ENCODE peak calls at places on chromosomes 5 and 9, in ten cellular contexts. C is HCT116, F is heart left ventricle, O is body of pancreas, D is sigmoid colon, Q is IMR-90, X is ovary, G is endothelial cell of umbilical vein, B is adrenal gland, J is stomach. I is an unnamed sample.

GRCh38 chr9:127555830-127556820 is 56.0 kb upstream of the STXBP1 start:
- DNase-seq in O (peak; percentile 75), X (peak; percentile 83), G (peak; percentile 93), D (peak; percentile 89), B (peak; percentile 91), Q (peak; percentile 96), F (peak; percentile 51), C (peak; percentile 80), J (peak; percentile 70), I (peak; percentile 75)

GRCh38 chr9:122810306-122810946 is 10.5 kb downstream of the OR1K1 start:
- DNase-seq in Q (peak; percentile 74), X (peak; percentile 81), C (peak; percentile 61), O (peak; percentile 81), G (peak; percentile 87), D (peak; percentile 82), B (peak; percentile 55), F (peak; percentile 72), J (peak; percentile 80), I (peak; percentile 80)

GRCh38 chr9:113599647-113600476 is 136.3 kb downstream of the RGS3 start:
- DNase-seq in C (no peak), Q (peak; percentile 93), X (peak; percentile 32), G (peak; percentile 81), B (no peak), O (no peak), F (peak; percentile 71), J (no peak), D (no peak), I (no peak)

GRCh38 chr9:111052831-111053230 is 14.6 kb upstream of the LPAR1 start:
- DNase-seq in D (no peak), B (no peak), Q (peak; percentile 75), C (no peak), J (no peak), X (no peak), F (no peak), O (no peak), G (no peak), I (no peak)

GRCh38 chr9:107755267-107755666 is 265.7 kb upstream of the KLF4 start:
- DNase-seq in X (no peak), O (peak; percentile 30), J (no peak), C (peak; percentile 95), Q (peak; percentile 71), D (no peak), B (peak; percentile 66), F (no peak), G (peak; percentile 87), I (peak; percentile 73)

GRCh38 chr9:1639166-1639565 is 376.0 kb upstream of the SMARCA2 start:
- DNase-seq in C (no peak), B (no peak), X (no peak), J (no peak), F (no peak), Q (no peak), G (no peak), O (no peak), D (no peak), I (no peak)

GRCh38 chr9:22990349-22990748 is 543.7 kb downstream of the DMRTA1 start:
- DNase-seq in J (no peak), F (no peak), G (no peak), C (no peak), X (no peak), D (no peak), O (no peak), B (no peak), Q (no peak), I (no peak)

GRCh38 chr9:117273612-117274011 is 141.2 kb downstream of the ASTN2 start:
- DNase-seq in F (no peak), C (no peak), Q (no peak), D (no peak), O (no peak), X (no peak), B (no peak), G (no peak), J (no peak), I (no peak)

GRCh38 chr9:123597926-123598556 is 242.0 kb downstream of the CRB2 start:
- DNase-seq in B (no peak), C (no peak), D (no peak), O (no peak), G (no peak), J (no peak), F (no peak), Q (no peak), X (no peak), I (no peak)

GRCh38 chr5:32916648-32917047 is 205.5 kb downstream of the NPR3 start:
- DNase-seq in Q (peak; percentile 52), G (no peak), D (no peak), F (no peak), B (peak; percentile 18), X (peak; percentile 50), C (peak; percentile 32), J (no peak), O (peak; percentile 13), I (no peak)

DNA sequence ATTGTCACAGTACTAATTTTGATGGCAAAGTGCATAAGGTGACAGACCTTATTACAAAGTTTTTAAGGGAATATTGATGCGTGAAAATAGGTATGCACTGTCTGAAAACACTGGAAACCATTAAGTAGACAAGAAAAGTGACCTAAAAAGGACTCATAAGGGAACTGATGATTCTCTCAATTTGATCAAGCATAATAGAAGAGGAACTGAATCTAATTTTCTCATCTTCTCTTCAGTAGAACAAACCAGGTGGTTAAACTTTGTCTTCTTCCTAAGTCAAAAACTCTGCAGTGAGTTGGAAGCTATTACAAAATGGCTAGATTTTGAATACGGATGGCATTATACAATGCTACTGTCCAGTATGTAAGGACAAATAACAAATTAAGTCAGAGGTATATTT is 53.4 kb downstream of the RNF145 start:
- DNase-seq in C (no peak), D (no peak), G (no peak), O (no peak), B (no peak), X (no peak), J (no peak), Q (no peak), F (no peak), I (no peak)
- H3K27ac ChIP-seq in C (no peak overlapping the region), D (no peak overlapping the region), G (no peak overlapping the region), O (no peak overlapping the region), B (no peak overlapping the region), X (no peak overlapping the region), J (no peak overlapping the region), Q (no peak overlapping the region), F (no peak overlapping the region), I (no peak overlapping the region)

GRCh38 chr5:172766287-172767104 is 4.5 kb downstream of the DUSP1 start:
- DNase-seq in X (peak; percentile 80), C (no peak), Q (peak; percentile 94), D (peak; percentile 96), F (peak; percentile 84), G (peak; percentile 94), B (peak; percentile 87), J (peak; percentile 87), O (peak; percentile 83), I (peak; percentile 65)
- TF ChIP-seq POLR2A in X (no peak), C (no peak), Q (no peak), D (peak; percentile 14), F (no peak), G (peak; percentile 93), B (peak; percentile 92), J (no peak), O (peak; percentile 78), I (peak; percentile 60)

DNA sequence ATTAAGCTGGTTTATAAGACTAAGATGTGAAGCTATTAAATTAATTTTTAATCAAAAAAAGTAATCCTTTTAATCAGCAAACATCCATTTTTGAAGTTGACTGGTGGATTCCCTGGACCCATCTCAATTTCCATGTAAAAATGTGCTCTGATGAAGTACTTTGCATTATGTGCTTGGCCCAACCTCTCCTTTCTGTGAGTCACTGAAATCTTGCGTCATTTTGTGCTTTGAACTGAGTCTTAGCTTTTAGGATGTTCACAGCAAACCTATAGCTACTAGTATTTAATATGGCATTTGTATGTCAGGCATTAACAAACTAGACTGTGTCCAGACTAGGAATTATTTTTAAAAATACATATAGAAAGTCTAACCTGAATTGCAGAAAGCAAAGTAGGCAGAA is 55.0 kb upstream of the CDH12 start:
- DNase-seq in B (no peak), D (no peak), O (no peak), Q (peak; percentile 4), X (no peak), C (no peak), G (no peak), J (no peak), F (no peak), I (no peak)
- H3K36me3 ChIP-seq in B (no peaks in the 10 kb centered on the region), D (no peaks in the 10 kb centered on the region), O (no peaks in the 10 kb centered on the region), Q (no peaks in the 10 kb centered on the region), X (no peaks in the 10 kb centered on the region), C (no peaks in the 10 kb centered on the region), G (no peaks in the 10 kb centered on the region), J (no peaks in the 10 kb centered on the region), F (no peaks in the 10 kb centered on the region), I (no peaks in the 10 kb centered on the region)

DNA sequence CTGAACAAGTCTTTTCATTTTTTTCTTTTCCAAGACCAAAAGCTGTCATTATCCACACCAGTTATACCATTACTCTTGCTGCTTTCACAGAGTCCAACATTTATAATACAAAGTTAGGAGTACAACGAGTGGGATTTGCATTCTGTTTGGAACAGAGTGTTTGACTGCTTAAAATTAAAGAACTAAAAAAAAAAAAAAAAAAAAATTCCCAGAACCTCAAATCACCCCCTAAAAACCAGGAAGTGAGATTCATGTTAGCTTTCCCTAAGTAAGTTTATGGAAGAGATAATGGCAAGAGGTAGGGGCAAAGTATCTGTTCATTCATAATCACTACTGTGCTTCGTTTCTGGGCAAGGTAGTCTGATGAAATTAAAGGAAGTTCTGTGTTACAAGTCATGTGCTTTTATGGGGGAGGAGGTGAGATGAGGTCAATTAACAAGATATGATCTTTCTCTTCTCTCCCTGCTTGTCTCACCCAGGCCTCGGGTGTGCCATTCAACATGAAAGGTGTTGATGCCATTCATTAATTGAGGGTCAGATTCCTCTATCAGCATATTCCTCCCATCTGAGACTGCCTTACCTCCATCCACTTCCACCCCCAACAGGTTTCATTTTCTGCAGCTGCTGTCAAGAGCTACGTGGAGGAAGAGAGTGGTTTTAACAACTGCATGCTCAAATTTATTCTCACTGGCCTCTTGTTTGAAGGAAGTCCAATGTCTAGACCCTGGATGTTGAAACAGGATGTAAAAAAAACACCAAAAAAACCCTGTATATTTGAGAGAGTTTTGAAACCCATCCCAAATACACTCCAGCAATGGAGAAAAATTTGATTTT is 58.1 kb downstream of the MARCHF3 start:
- DNase-seq in Q (no peak), J (no peak), X (no peak), O (no peak), C (no peak), F (no peak), G (peak; percentile 42), B (no peak), D (no peak), I (peak; percentile 12)
- H3K27ac ChIP-seq in Q (no peak overlapping the region), J (no peak overlapping the region), X (no peak overlapping the region), O (no peak overlapping the region), C (no peak overlapping the region), F (peak overlapping the region; percentile 60), G (no peak overlapping the region), B (no peak overlapping the region), D (no peak overlapping the region), I (peak overlapping the region; percentile 6)

DNA sequence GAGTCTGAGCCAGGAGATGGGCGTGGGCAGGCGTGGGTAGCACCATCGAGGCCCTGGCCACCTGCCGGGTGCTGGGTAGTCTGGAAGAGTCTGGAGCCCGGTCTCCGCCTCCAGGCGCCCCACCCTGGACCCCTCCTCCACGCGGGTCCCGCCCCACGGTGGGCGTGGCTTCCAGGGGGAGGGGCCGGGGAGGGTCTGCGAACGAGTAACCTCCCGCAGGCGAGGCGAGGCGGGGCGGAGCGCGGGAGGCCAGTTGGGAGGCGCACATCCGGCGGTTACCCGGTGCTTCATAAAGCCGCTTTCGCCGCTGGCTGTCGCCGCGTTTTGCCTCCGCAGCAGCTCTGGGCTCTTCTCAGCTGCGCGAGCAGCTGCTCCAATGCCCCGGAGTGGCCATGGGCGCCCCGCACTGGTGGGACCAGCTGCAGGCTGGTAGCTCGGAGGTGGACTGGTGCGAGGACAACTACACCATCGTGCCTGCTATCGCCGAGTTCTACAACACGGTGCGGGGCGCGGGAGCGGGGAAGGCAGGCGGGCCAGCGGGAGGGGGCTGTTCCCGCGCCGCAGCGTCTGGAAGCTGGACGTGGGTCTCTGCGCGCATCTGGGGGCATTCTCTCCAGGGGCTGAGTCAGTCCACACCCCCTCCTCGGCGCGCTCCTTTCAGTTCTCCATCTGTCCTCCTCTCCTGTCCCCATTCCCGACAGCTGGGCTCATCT is at the start of gene ACER2:
- DNase-seq in Q (peak; percentile 84), D (peak; percentile 96), F (peak; percentile 97), X (peak; percentile 96), O (peak; percentile 98), C (peak; percentile 78), J (peak; percentile 98), G (peak; percentile 95), B (peak; percentile 97), I (peak; percentile 96)
- TF ChIP-seq POLR2A in Q (peak; percentile 75), D (peak; percentile 78), F (peak; percentile 70), X (peak; percentile 69), O (peak; percentile 97), C (peak; percentile 80), J (no peak), G (peak; percentile 95), B (peak; percentile 89), I (peak; percentile 89)

I was measured in transverse colon.